ENCODE peak calls at places on chromosomes 12 and 14, in five cellular contexts. M is Peyer's patch; A is ovary; W is esophagus squamous epithelium; G is effector memory CD4-positive, alpha-beta T cell. N is an unnamed sample. For H3K4me1 and H3K27me3, the result is how much of the 10 kb centered on the place peaks cover.

GRCh38 chr14:57686317-57686716 is 179.6 kb downstream of the SLC35F4 start:
- DNase-seq in M (no peak), A (no peak), W (no peak), G (no peak), N (no peak)

GRCh38 chr14:69886843-69887242 is 7.6 kb downstream of the SMOC1 start:
- DNase-seq in M (no peak), A (no peak), W (no peak), G (no peak), N (no peak)

GRCh38 chr14:35287481-35288013 is 4.6 kb upstream of the PSMA6 start:
- DNase-seq in M (peak), A (no peak), W (no peak), G (peak), N (peak)

GRCh38 chr14:39291739-39292138 is 58.0 kb downstream of the MIA2 start:
- DNase-seq in M (no peak), A (no peak), W (no peak), G (no peak), N (no peak)

GRCh38 chr12:94640134-94640928 is 10.0 kb downstream of the TMCC3 start:
- DNase-seq in M (peak), A (no peak), W (no peak), G (no peak), N (no peak)

GRCh38 chr14:80425686-80426085 is 214.4 kb upstream of the DIO2 start:
- DNase-seq in M (no peak), A (no peak), W (no peak), G (no peak), N (no peak)

GRCh38 chr14:75310295-75311059 is 31.8 kb downstream of the FOS start:
- DNase-seq in M (peak), A (peak), W (no peak), G (no peak), N (no peak)

GRCh38 chr14:77979666-77980351 is 179.9 kb downstream of the ADCK1 start:
- DNase-seq in M (no peak), A (no peak), W (no peak), G (no peak), N (no peak)

GRCh38 chr14:38189930-38190726 is 17.6 kb upstream of the SSTR1 start:
- DNase-seq in M (no peak), A (no peak), W (no peak), G (no peak), N (no peak)

GRCh38 chr12:84497819-84498218 is 414.8 kb downstream of the SLC6A15 start:
- DNase-seq in M (no peak), A (no peak), W (no peak), G (no peak), N (no peak)

GRCh38 chr14:54486685-54487084 is 2.1 kb downstream of the GMFB start:
- DNase-seq in M (no peak), A (no peak), W (no peak), G (no peak), N (no peak)

GRCh38 chr12:105978686-105979085 is 160.1 kb downstream of the NUAK1 start:
- DNase-seq in M (no peak), A (no peak), W (no peak), G (no peak), N (no peak)

GRCh38 chr14:94000986-94001385 is 3.9 kb downstream of the CCDC197 start:
- DNase-seq in M (no peak), A (no peak), W (no peak), G (no peak), N (no peak)

GRCh38 chr14:100134591-100134990 is 24.9 kb downstream of the DEGS2 start:
- DNase-seq in M (no peak), A (no peak), W (no peak), G (no peak), N (no peak)

GRCh38 chr12:132596016-132596415 is 14.4 kb downstream of the LRCOL1 start:
- DNase-seq in M (no peak), A (no peak), W (no peak), G (no peak), N (no peak)

GRCh38 chr14:76227450-76228050 is 75.8 kb downstream of the GPATCH2L start:
- DNase-seq in M (no peak), A (no peak), W (no peak), G (no peak), N (no peak)

GRCh38 chr12:14961466-14962155 is at the start of gene ARHGDIB:
- DNase-seq in M (peak), A (no peak), W (no peak), G (peak), N (peak)

GRCh38 chr12:132600048-132601032 is 10.0 kb downstream of the LRCOL1 start:
- DNase-seq in M (peak), A (peak), W (no peak), G (no peak), N (peak)

GRCh38 chr12:32302218-32302826 is 97.0 kb upstream of the FGD4 start:
- DNase-seq in M (peak), A (no peak), W (no peak), G (no peak), N (peak)

GRCh38 chr12:32309811-32310755 is 89.3 kb upstream of the FGD4 start:
- DNase-seq in M (no peak), A (no peak), W (no peak), G (no peak), N (no peak)

GRCh38 chr14:101216725-101217463 is 313.4 kb upstream of the RTL1 start:
- DNase-seq in M (peak), A (no peak), W (no peak), G (no peak), N (no peak)

GRCh38 chr14:99653618-99654017 is 8.7 kb downstream of the HHIPL1 start:
- DNase-seq in M (no peak), A (no peak), W (no peak), G (no peak), N (no peak)

GRCh38 chr14:102941419-102942011 is 19.1 kb downstream of the AMN start:
- DNase-seq in M (peak), A (no peak), W (no peak), G (no peak), N (no peak)

GRCh38 chr14:89771251-89771650 is 183.3 kb downstream of the EFCAB11 start:
- DNase-seq in M (no peak), A (no peak), W (no peak), G (no peak), N (no peak)

GRCh38 chr12:41089438-41089837 is 98.7 kb upstream of the PDZRN4 start:
- DNase-seq in M (no peak), A (no peak), W (no peak), G (no peak), N (no peak)

GRCh38 chr12:130617219-130617618 is 98.9 kb downstream of the RIMBP2 start:
- DNase-seq in M (no peak), A (no peak), W (no peak), G (no peak), N (no peak)

GRCh38 chr12:48305190-48305589 is 45.5 kb downstream of the ZNF641 start:
- DNase-seq in M (no peak), A (no peak), W (no peak), G (no peak), N (no peak)

GRCh38 chr12:93777249-93777648 is 100.1 kb downstream of the CRADD start:
- DNase-seq in M (no peak), A (no peak), W (no peak), G (no peak), N (no peak)

GRCh38 chr12:27896419-27896990 is 76.0 kb downstream of the PTHLH start:
- DNase-seq in M (no peak), A (no peak), W (no peak), G (no peak), N (no peak)

GRCh38 chr12:27900920-27901879 is 71.3 kb downstream of the PTHLH start:
- DNase-seq in M (no peak), A (no peak), W (no peak), G (no peak), N (no peak)

GRCh38 chr12:27901959-27902358 is 70.6 kb downstream of the PTHLH start:
- DNase-seq in M (no peak), A (no peak), W (no peak), G (no peak), N (no peak)

GRCh38 chr12:27898022-27898421 is 74.5 kb downstream of the PTHLH start:
- DNase-seq in M (no peak), A (no peak), W (no peak), G (no peak), N (no peak)

GRCh38 chr12:27899151-27899661 is 73.3 kb downstream of the PTHLH start:
- DNase-seq in M (no peak), A (no peak), W (no peak), G (no peak), N (no peak)
- H3K4me1 ChIP-seq in M (under half), A (under half), W (under half), G (under half), N (under half)

GRCh38 chr12:53940448-53941014 is 1.9 kb downstream of the HOXC13 start:
- DNase-seq in M (peak), A (no peak), W (no peak), G (no peak), N (no peak)

GRCh38 chr12:53941187-53941586 is 2.6 kb downstream of the HOXC13 start:
- DNase-seq in M (no peak), A (no peak), W (no peak), G (no peak), N (no peak)

GRCh38 chr12:53938276-53939140 is at the start of gene HOXC13:
- DNase-seq in M (no peak), A (peak), W (no peak), G (no peak), N (no peak)

GRCh38 chr12:53937596-53938275 is 895 bp upstream of the HOXC13 start:
- DNase-seq in M (no peak), A (no peak), W (no peak), G (no peak), N (no peak)

DNA sequence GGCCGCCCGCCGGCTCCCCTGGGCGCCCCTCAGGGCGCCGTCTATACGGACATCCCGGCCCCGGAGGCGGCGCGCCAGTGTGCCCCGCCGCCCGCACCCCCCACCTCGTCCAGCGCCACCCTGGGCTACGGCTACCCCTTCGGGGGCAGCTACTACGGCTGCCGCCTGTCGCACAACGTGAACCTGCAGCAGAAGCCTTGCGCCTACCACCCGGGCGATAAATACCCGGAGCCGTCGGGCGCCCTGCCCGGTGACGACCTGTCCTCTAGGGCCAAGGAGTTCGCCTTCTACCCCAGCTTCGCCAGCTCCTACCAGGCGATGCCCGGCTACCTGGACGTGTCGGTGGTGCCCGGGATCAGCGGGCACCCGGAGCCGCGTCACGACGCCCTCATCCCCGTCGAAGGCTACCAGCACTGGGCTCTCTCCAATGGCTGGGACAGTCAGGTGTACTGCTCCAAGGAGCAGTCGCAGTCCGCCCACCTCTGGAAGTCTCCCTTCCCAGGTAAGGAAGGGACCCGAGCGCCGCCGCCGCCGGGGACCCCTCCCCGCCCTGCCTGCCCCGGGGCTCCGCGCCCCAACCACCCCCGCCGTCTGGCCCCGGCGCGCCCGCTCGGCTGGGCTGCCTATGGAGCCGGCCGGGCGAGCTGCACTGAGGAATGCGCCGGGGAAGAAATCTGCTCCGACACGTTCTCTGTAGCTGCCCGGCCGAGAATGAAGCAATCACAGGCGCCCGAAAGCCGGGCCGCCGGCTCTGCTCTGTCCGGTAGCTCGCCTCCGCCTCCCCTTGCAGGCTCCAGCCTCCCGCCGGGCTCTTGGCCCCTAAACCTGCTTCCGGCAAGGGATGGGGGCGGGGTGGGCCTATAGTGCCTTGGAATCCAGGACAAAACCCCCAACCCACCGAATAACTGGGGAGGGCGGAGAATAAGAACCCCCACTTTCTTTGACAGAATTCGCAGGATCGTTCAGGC is 794 bp downstream of the HOXC13 start:
- DNase-seq in M (peak), A (no peak), W (no peak), G (no peak), N (no peak)
- H3K27ac ChIP-seq in M (no peak), A (no peak), W (no peak), G (no peak), N (no peak)

DNA sequence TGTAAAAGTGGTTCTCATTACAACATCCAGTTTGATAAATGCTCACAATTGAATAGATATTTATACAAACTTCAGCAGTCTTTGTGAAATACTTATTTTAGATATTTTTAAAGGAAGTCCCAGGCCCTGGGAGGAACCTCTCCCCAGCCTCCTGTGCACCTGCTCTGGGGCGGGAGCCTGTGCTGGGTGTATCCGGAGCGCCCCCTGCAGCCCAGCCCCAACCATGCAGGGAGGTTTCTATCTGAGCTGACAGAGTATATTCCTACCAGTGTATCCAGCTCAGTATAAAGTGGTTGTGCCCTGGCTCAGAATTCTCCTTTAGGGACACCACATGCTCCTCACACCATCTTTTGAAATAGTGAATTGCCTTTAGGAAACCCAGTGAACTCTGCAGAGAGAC is 851.8 kb downstream of the TMEM121 start:
- DNase-seq in M (peak), A (no peak), W (no peak), G (no peak), N (no peak)
- H3K27me3 ChIP-seq in M (under half), A (under half), W (under half), G (under half), N (under half)

DNA sequence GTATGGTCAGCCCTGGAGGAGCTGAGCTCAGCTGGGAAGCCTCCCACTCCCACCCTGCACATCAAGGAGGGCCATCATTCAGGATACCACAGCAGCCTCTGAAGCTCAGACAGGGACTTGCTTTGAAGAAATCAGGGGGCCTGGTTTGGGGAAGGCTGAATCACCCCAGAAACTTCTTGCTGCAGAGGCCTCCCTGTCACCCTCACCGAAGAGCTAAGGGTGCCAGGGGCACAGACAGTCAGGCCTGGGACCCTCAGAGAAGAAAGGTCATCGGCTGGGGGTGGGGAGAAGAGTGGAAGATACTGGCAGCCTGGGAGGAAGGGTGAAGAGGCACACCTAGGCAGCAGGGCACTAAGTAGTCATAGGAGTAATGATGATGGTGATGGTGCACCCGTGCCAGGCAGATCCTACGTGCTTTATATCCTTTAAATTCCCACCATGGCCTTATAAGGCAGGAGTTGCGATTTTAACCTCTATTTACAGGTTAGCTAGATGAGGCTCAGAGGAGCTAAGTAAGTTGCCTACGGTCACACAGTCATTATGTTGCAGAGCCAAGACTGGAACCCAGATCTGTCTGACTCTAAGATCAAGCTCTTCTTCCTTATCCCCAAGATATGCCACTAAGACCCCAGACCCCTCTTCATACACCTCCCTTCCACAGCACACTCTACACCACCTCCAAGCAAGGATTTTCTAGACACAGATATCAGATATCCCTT is 28.5 kb upstream of the PNMA1 start:
- DNase-seq in M (no peak), A (no peak), W (no peak), G (no peak), N (no peak)
- H3K4me1 ChIP-seq in M (half or more), A (half or more), W (half or more), G (half or more), N (half or more)